ENCODE peak calls at places on chromosomes 13 and 19, in seven cellular contexts. Z is mucosa of descending colon, O is BJ, R is RPMI7951, P is AG04450, B is GM18507, G is right lobe of liver. Y is an unnamed sample.

GRCh38 chr19:411723-412355 is 2.9 kb upstream of the C2CD4C start:
- DNase-seq in Z (peak), O (no peak), R (no peak), P (no peak), B (no peak), G (peak), Y (no peak)

GRCh38 chr19:8611391-8611883 is 922 bp upstream of the ADAMTS10 start:
- DNase-seq in Z (no peak), O (no peak), R (no peak), P (no peak), B (no peak), G (no peak), Y (no peak)

GRCh38 chr13:46553521-46553885 is 533 bp downstream of the LRCH1 start:
- DNase-seq in Z (no peak), O (no peak), R (no peak), P (no peak), B (no peak), G (peak), Y (no peak)

GRCh38 chr19:1608414-1609391 is 3.4 kb upstream of the UQCR11 start:
- DNase-seq in Z (no peak), O (no peak), R (peak), P (no peak), B (no peak), G (no peak), Y (no peak)

GRCh38 chr19:31430381-31430780 is 81.1 kb upstream of the TSHZ3 start:
- DNase-seq in Z (no peak), O (no peak), R (no peak), P (no peak), B (no peak), G (no peak), Y (no peak)

GRCh38 chr13:93932901-93933300 is 546.6 kb downstream of the DCT start:
- DNase-seq in Z (no peak), O (no peak), R (no peak), P (no peak), B (no peak), G (no peak), Y (no peak)

GRCh38 chr19:30359936-30360335 is 12.2 kb upstream of the ZNF536 start:
- DNase-seq in Z (no peak), O (no peak), R (no peak), P (no peak), B (no peak), G (no peak), Y (no peak)

GRCh38 chr13:61144301-61144700 is 271.3 kb downstream of the PCDH20 start:
- DNase-seq in Z (no peak), O (no peak), R (no peak), P (no peak), B (no peak), G (no peak), Y (no peak)

GRCh38 chr19:16825312-16826168 is 3.7 kb upstream of the SIN3B start:
- DNase-seq in Z (no peak), O (no peak), R (peak), P (peak), B (no peak), G (no peak), Y (peak)

GRCh38 chr19:57789288-57789687 is 19.8 kb downstream of the ZNF586 start:
- DNase-seq in Z (no peak), O (no peak), R (no peak), P (no peak), B (no peak), G (no peak), Y (no peak)

GRCh38 chr19:47414469-47414868 is 4.9 kb downstream of the MEIS3 start:
- DNase-seq in Z (no peak), O (no peak), R (no peak), P (no peak), B (no peak), G (no peak), Y (peak)

GRCh38 chr13:46324976-46325375 is 62.1 kb downstream of the RUBCNL start:
- DNase-seq in Z (no peak), O (no peak), R (no peak), P (no peak), B (no peak), G (no peak), Y (no peak)

GRCh38 chr19:788821-789472 is 8.3 kb upstream of the PTBP1 start:
- DNase-seq in Z (no peak), O (no peak), R (no peak), P (no peak), B (no peak), G (no peak), Y (no peak)

GRCh38 chr13:67069117-67069767 is 160.9 kb downstream of the PCDH9 start:
- DNase-seq in Z (no peak), O (no peak), R (no peak), P (no peak), B (no peak), G (no peak), Y (no peak)

GRCh38 chr13:93344048-93344447 is 117.4 kb downstream of the GPC6 start:
- DNase-seq in Z (no peak), O (no peak), R (no peak), P (no peak), B (no peak), G (no peak), Y (no peak)

GRCh38 chr19:34350161-34350561 is 14.8 kb upstream of the GPI start:
- DNase-seq in Z (no peak), O (no peak), R (no peak), P (no peak), B (no peak), G (peak), Y (no peak)

GRCh38 chr13:91398413-91399188 is at the start of gene GPC5:
- DNase-seq in Z (peak), O (no peak), R (peak), P (no peak), B (peak), G (peak), Y (peak)

GRCh38 chr13:35549481-35549880 is 73.0 kb upstream of the MAB21L1 start:
- DNase-seq in Z (no peak), O (peak), R (peak), P (no peak), B (no peak), G (no peak), Y (no peak)

GRCh38 chr19:18660051-18660910 is 23.2 kb upstream of the CRTC1 start:
- DNase-seq in Z (peak), O (no peak), R (peak), P (no peak), B (no peak), G (no peak), Y (no peak)

GRCh38 chr19:1074512-1075283 is 7.7 kb downstream of the ARHGAP45 start:
- DNase-seq in Z (peak), O (no peak), R (no peak), P (no peak), B (peak), G (peak), Y (no peak)

GRCh38 chr19:16382775-16383543 is 58.3 kb downstream of the KLF2 start:
- DNase-seq in Z (peak), O (peak), R (peak), P (peak), B (peak), G (peak), Y (peak)

GRCh38 chr13:48009298-48009697 is 8.2 kb upstream of the SUCLA2 start:
- DNase-seq in Z (no peak), O (peak), R (peak), P (peak), B (no peak), G (no peak), Y (no peak)

GRCh38 chr13:43908156-43909126 is 28.7 kb downstream of the LACC1 start:
- DNase-seq in Z (no peak), O (no peak), R (peak), P (peak), B (no peak), G (no peak), Y (no peak)

GRCh38 chr13:91482427-91482826 is 84.0 kb downstream of the GPC5 start:
- DNase-seq in Z (no peak), O (no peak), R (no peak), P (no peak), B (no peak), G (no peak), Y (no peak)

GRCh38 chr13:33119886-33120543 is 103.8 kb downstream of the KL start:
- DNase-seq in Z (no peak), O (peak), R (peak), P (no peak), B (no peak), G (no peak), Y (no peak)

Y was measured in occipital lobe.